ENCODE peak calls at places on chromosomes 4 and X, in four cellular contexts. J, X, M and P are unnamed samples.
A peak's percentile ranks its signal among the peaks of the same experiment; 100 is the strongest.

GRCh38 chr4:118213101-118213500 is 139.7 kb downstream of the PRSS12 start:
- DNase-seq in J (no peak), X (no peak), M (no peak), P (no peak)

GRCh38 chr4:185201983-185202962 is 1.5 kb downstream of the CFAP97 start:
- DNase-seq in J (no peak), X (peak; percentile 54), M (no peak), P (no peak)

GRCh38 chrX:123064053-123064452 is 120.0 kb upstream of the GRIA3 start:
- DNase-seq in J (no peak), X (no peak), M (no peak), P (no peak)

GRCh38 chr4:184361443-184361842 is 112.9 kb downstream of the IRF2 start:
- DNase-seq in J (no peak), X (no peak), M (no peak), P (no peak)

GRCh38 chr4:38131371-38132139 is 171.4 kb downstream of the PTTG2 start:
- DNase-seq in J (no peak), X (no peak), M (peak; percentile 84), P (no peak)

GRCh38 chr4:78667764-78668163 is 108.4 kb upstream of the BMP2K start:
- DNase-seq in J (no peak), X (no peak), M (peak; percentile 69), P (no peak)

GRCh38 chr4:180664766-180665368 is 1578.3 kb upstream of the TENM3 start:
- DNase-seq in J (peak; percentile 43), X (peak; percentile 37), M (peak; percentile 25), P (peak; percentile 21)

GRCh38 chr4:24770111-24770584 is 25.2 kb upstream of the SOD3 start:
- DNase-seq in J (no peak), X (no peak), M (peak; percentile 39), P (no peak)

GRCh38 chr4:119525771-119526712 is 102.6 kb downstream of the PDE5A start:
- DNase-seq in J (no peak), X (no peak), M (no peak), P (no peak)

GRCh38 chr4:172055498-172055897 is 242.3 kb downstream of the GALNTL6 start:
- DNase-seq in J (no peak), X (no peak), M (no peak), P (no peak)

GRCh38 chr4:123777297-123777859 is 380.8 kb downstream of the SPRY1 start:
- DNase-seq in J (no peak), X (no peak), M (no peak), P (no peak)

GRCh38 chrX:145881175-145881867 is 63.7 kb downstream of the SLITRK2 start:
- DNase-seq in J (no peak), X (no peak), M (no peak), P (no peak)

GRCh38 chr4:164748375-164748774 is 5.6 kb upstream of the SMIM31 start:
- DNase-seq in J (no peak), X (peak; percentile 10), M (no peak), P (no peak)

GRCh38 chrX:1321689-1322088 is 14.9 kb upstream of the IL3RA start:
- DNase-seq in J (no peak), X (no peak), M (no peak), P (no peak)

GRCh38 chrX:107421337-107421736 is 28.1 kb upstream of the FRMPD3 start:
- DNase-seq in J (no peak), X (no peak), M (no peak), P (no peak)

GRCh38 chr4:21113496-21114213 is 413.4 kb downstream of the PACRGL start:
- DNase-seq in J (no peak), X (no peak), M (no peak), P (no peak)

GRCh38 chr4:97235516-97235915 is 907.8 kb downstream of the STPG2 start:
- DNase-seq in J (no peak), X (no peak), M (no peak), P (no peak)

GRCh38 chr4:1403591-1404572 is 2.4 kb downstream of the NKX1-1 start:
- DNase-seq in J (no peak), X (no peak), M (no peak), P (no peak)
- TF ChIP-seq SPI1 in J (no peak), X (no peak), M (no peak), P (no peak)

DNA sequence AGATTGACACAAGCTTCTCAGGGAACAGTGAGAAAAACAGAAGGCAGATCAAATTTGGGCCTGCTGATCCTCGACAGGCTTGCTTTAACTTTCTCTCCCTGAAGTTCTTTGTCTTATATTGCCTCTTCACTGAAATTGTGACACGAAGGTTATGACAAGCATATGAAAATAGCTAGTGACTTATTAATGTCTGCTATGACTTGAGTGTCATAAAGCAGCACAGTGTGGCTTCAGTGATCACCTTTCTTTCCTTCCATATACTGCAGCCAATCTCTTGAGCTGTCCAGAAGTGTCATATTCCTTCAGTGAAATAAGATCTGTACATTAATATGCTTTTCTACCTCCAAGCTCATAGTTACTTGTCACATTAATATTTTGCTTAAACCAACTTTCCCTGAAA is 870.2 kb downstream of the C4orf33 start:
- DNase-seq in J (no peak), X (no peak), M (no peak), P (no peak)
- TF ChIP-seq POLR2AphosphoS5 in J (no peak), X (no peak), M (no peak), P (no peak)

GRCh38 chrX:50700921-50701320 is 113.1 kb downstream of the SHROOM4 start:
- DNase-seq in J (no peak), X (no peak), M (no peak), P (no peak)

GRCh38 chrX:50698944-50699343 is 115.0 kb downstream of the SHROOM4 start:
- DNase-seq in J (no peak), X (no peak), M (no peak), P (no peak)

GRCh38 chrX:50691820-50692219 is 122.2 kb downstream of the SHROOM4 start:
- DNase-seq in J (no peak), X (peak; percentile 29), M (no peak), P (peak; percentile 3)

GRCh38 chrX:50697691-50698090 is 116.3 kb downstream of the SHROOM4 start:
- DNase-seq in J (no peak), X (no peak), M (no peak), P (no peak)
- TF ChIP-seq SPI1 in J (no peak), X (no peak), M (no peak), P (no peak)

DNA sequence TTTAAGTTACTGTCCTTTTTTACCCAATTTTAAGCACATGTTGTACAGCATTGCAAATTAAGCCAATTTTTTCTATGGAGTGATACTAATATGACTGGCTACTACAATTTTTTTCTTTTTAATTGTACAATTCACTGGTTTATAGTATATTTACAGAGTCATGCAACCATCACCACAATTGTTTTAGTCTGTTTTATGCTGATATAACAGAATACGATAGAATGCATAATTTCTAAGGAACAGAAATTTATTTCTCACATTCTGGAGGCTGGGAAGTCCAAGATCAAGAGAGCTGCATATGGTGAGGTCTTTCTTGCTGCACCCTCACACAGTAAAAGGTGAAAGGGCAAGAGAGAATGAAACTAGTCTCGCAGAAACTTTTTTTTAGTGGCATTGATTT is 125.3 kb downstream of the GLUD2 start:
- DNase-seq in J (no peak), X (no peak), M (no peak), P (no peak)
- TF ChIP-seq POLR2AphosphoS5 in J (no peak), X (no peak), M (no peak), P (no peak)